ENCODE peak calls at places on chromosomes 11 and 22, in four cellular contexts. B, I, J and R are unnamed samples.

GRCh38 chr11:66340596-66341501 is 4.1 kb downstream of the BRMS1 start:
- DNase-seq in B (no peak), I (no peak), J (no peak), R (no peak)

GRCh38 chr11:117299351-117300300 is 8.5 kb downstream of the BACE1-AS start:
- DNase-seq in B (no peak), I (no peak), J (no peak), R (no peak)

GRCh38 chr11:14625804-14626203 is 17.8 kb upstream of the PDE3B start:
- DNase-seq in B (no peak), I (no peak), J (no peak), R (no peak)

GRCh38 chr11:81000334-81001100 is 1559.7 kb upstream of the TENM4 start:
- DNase-seq in B (no peak), I (no peak), J (no peak), R (no peak)

GRCh38 chr11:14424096-14424495 is 65.1 kb upstream of the RRAS2 start:
- DNase-seq in B (no peak), I (no peak), J (no peak), R (no peak)

GRCh38 chr11:10540546-10540914 is 457 bp downstream of the RNF141 start:
- DNase-seq in B (no peak), I (peak; percentile 17), J (no peak), R (peak; percentile 62)

GRCh38 chr11:130679247-130679646 is 230.8 kb downstream of the ADAMTS15 start:
- DNase-seq in B (no peak), I (no peak), J (no peak), R (no peak)

GRCh38 chr11:105852427-105852826 is 169.6 kb downstream of the MSANTD4 start:
- DNase-seq in B (no peak), I (no peak), J (no peak), R (no peak)

GRCh38 chr22:24983151-24983550 is 30.6 kb downstream of the KIAA1671 start:
- DNase-seq in B (no peak), I (no peak), J (no peak), R (no peak)

GRCh38 chr11:115334932-115335788 is 169.1 kb downstream of the CADM1 start:
- DNase-seq in B (no peak), I (no peak), J (no peak), R (no peak)

GRCh38 chr22:32828561-32828960 is 27.1 kb downstream of the TIMP3 start:
- DNase-seq in B (no peak), I (no peak), J (no peak), R (no peak)

GRCh38 chr22:32830957-32831356 is 29.5 kb downstream of the TIMP3 start:
- DNase-seq in B (no peak), I (no peak), J (no peak), R (no peak)

GRCh38 chr22:32830473-32830872 is 29.0 kb downstream of the TIMP3 start:
- DNase-seq in B (no peak), I (no peak), J (peak; percentile 83), R (no peak)

GRCh38 chr22:32829451-32829851 is 27.9 kb downstream of the TIMP3 start:
- DNase-seq in B (no peak), I (no peak), J (no peak), R (no peak)

DNA sequence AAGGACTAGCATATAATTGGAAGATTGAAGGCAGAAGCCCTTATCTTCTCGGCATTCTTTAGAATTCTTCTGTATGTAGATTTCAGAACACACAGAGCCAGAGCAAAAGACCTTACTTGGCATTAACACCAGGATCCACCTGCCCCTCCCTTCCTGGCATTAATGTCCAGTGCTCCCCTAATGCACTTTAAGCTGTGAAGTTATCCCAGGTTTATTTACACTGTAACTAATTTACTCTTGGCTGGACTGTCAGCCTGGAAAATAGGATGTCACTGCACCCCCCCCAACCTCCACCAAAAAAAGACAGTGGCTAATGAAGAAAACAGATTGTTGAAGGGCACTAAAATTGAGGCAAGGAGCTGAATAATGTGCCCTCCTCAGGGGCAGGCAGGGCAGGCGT is 30.1 kb downstream of the TIMP3 start:
- DNase-seq in B (no peak), I (no peak), J (no peak), R (no peak)
- H3K4me3 ChIP-seq in B (no peak overlapping the region), I (no peak overlapping the region), J (no peak overlapping the region), R (no peak overlapping the region)

DNA sequence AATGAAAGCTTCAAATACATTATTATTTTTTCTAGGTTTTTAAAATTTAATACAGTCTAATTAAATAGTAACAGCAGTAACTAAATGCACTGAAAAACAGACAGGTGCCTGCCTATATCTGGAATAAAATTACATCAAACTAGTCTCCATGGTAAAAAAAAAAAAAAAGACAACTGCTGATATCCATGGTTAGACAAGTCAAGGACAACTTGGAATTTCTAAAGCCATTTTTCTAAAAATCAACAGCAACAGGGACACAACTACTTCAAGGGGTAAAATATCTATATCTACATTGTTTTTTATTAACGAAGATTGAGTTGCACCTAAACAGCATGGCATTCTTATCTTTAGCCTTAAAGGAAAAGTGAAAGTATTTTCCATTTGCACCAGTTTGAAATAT is 74.7 kb upstream of the VPREB1 start:
- DNase-seq in B (no peak), I (no peak), J (no peak), R (no peak)
- TF ChIP-seq EP300 in B (no peak), I (no peak), J (no peak), R (no peak)

DNA sequence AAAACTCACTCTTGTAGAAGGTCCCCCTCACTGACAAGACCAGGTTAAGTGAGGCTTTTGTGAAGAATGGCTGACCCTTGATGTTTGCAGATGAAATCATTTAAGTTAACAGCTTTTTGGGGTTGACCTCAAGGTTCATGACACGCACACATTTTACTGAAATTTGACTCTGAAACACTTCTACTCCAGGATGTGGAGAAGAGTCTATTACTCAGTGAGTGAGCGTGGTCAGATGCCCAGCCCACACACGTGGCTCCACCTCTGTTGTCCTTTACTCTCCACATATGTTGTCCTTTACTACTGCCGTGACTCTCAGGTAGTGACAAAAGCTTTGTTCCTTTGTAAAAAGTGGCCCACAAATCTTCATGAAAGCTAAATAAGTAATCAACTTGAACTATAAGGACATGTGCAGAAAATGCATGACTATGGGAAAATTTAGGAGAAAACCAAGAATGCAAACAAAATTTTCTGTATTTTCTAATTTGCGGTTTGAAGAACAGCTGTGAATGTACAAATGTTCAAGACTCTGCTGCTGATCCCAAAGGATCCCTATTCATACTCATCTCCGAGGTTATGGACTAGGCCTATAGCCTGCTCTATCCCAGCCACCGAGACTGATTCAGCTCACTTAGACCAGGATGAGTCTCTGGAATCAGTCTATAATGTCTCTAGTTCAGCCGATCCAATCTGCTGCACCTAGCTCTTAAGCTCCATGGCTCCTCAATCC is 22.4 kb downstream of the XRRA1 start:
- DNase-seq in B (no peak), I (no peak), J (no peak), R (no peak)
- H3K4me3 ChIP-seq in B (no peak overlapping the region), I (no peak overlapping the region), J (no peak overlapping the region), R (no peak overlapping the region)

GRCh38 chr11:129023968-129024676 is 81.5 kb upstream of the TP53AIP1 start:
- DNase-seq in B (no peak), I (no peak), J (no peak), R (peak; percentile 82)
- TF ChIP-seq EP300 in B (no peak), I (no peak), J (no peak), R (no peak)